ENCODE peak calls at places on chromosomes 11 and 22, in five cellular contexts. One of them, this sample, is unnamed.

GRCh38 chr22:27260087-27260730 is 541.3 kb downstream of the MN1 start:
- DNase-seq in tibial nerve: no peak
- DNase-seq in prostate gland: no peak
- DNase-seq in esophagus squamous epithelium: no peak
- DNase-seq in heart right ventricle: no peak
- DNase-seq in this sample: no peak

GRCh38 chr11:27216268-27217149 is 146.5 kb downstream of the CCDC34 start:
- DNase-seq in tibial nerve: no peak
- DNase-seq in prostate gland: no peak
- DNase-seq in esophagus squamous epithelium: no peak
- DNase-seq in heart right ventricle: peak
- DNase-seq in this sample: no peak

GRCh38 chr11:19777032-19777341 is 64.3 kb downstream of the NAV2 start:
- DNase-seq in esophagus squamous epithelium: no peak
- DNase-seq in heart right ventricle: no peak
- DNase-seq in prostate gland: peak
- DNase-seq in tibial nerve: no peak
- DNase-seq in this sample: peak

GRCh38 chr22:28299760-28300159 is 379.9 kb downstream of the TTC28 start:
- DNase-seq in tibial nerve: no peak
- DNase-seq in prostate gland: no peak
- DNase-seq in heart right ventricle: no peak
- DNase-seq in esophagus squamous epithelium: no peak
- DNase-seq in this sample: no peak

GRCh38 chr22:31952459-31952858 is 8.1 kb downstream of the YWHAH start:
- DNase-seq in heart right ventricle: no peak
- DNase-seq in tibial nerve: no peak
- DNase-seq in prostate gland: no peak
- DNase-seq in esophagus squamous epithelium: no peak
- DNase-seq in this sample: peak

GRCh38 chr11:16987205-16987568 is 27.0 kb downstream of the PLEKHA7 start:
- DNase-seq in heart right ventricle: peak
- DNase-seq in tibial nerve: no peak
- DNase-seq in prostate gland: peak
- DNase-seq in esophagus squamous epithelium: no peak
- DNase-seq in this sample: no peak

GRCh38 chr11:125091247-125091876 is 20.1 kb downstream of the TMEM218 start:
- DNase-seq in tibial nerve: no peak
- DNase-seq in prostate gland: no peak
- DNase-seq in heart right ventricle: no peak
- DNase-seq in esophagus squamous epithelium: no peak
- DNase-seq in this sample: peak

GRCh38 chr22:30906946-30907345 is 61.6 kb downstream of the MORC2 start:
- DNase-seq in esophagus squamous epithelium: no peak
- DNase-seq in heart right ventricle: no peak
- DNase-seq in tibial nerve: no peak
- DNase-seq in prostate gland: no peak
- DNase-seq in this sample: no peak

GRCh38 chr22:37030560-37031281 is 11.2 kb downstream of the MPST start:
- DNase-seq in esophagus squamous epithelium: no peak
- DNase-seq in prostate gland: no peak
- DNase-seq in heart right ventricle: no peak
- DNase-seq in tibial nerve: no peak
- DNase-seq in this sample: no peak

GRCh38 chr22:25212337-25212736 is 7.1 kb upstream of the CRYBB2 start:
- DNase-seq in esophagus squamous epithelium: no peak
- DNase-seq in heart right ventricle: no peak
- DNase-seq in prostate gland: no peak
- DNase-seq in tibial nerve: no peak
- DNase-seq in this sample: no peak

GRCh38 chr11:60657880-60658279 is 41.5 kb upstream of the MS4A8 start:
- DNase-seq in heart right ventricle: no peak
- DNase-seq in esophagus squamous epithelium: no peak
- DNase-seq in prostate gland: no peak
- DNase-seq in tibial nerve: no peak
- DNase-seq in this sample: no peak

GRCh38 chr11:19275496-19275895 is 34.8 kb upstream of the E2F8 start:
- DNase-seq in heart right ventricle: no peak
- DNase-seq in tibial nerve: no peak
- DNase-seq in esophagus squamous epithelium: no peak
- DNase-seq in prostate gland: no peak
- DNase-seq in this sample: peak

GRCh38 chr22:27995801-27996528 is 76.9 kb upstream of the PITPNB start:
- DNase-seq in prostate gland: no peak
- DNase-seq in tibial nerve: no peak
- DNase-seq in esophagus squamous epithelium: no peak
- DNase-seq in heart right ventricle: no peak
- DNase-seq in this sample: no peak

GRCh38 chr11:94814238-94814976 is 46.3 kb downstream of the AMOTL1 start:
- DNase-seq in heart right ventricle: no peak
- DNase-seq in tibial nerve: no peak
- DNase-seq in prostate gland: no peak
- DNase-seq in esophagus squamous epithelium: no peak
- DNase-seq in this sample: no peak

GRCh38 chr11:3156282-3156660 is 8.8 kb downstream of the OSBPL5 start:
- DNase-seq in esophagus squamous epithelium: no peak
- DNase-seq in prostate gland: no peak
- DNase-seq in tibial nerve: no peak
- DNase-seq in heart right ventricle: peak
- DNase-seq in this sample: no peak

GRCh38 chr22:44003776-44004460 is 20.2 kb upstream of the PARVB start:
- DNase-seq in prostate gland: no peak
- DNase-seq in tibial nerve: no peak
- DNase-seq in esophagus squamous epithelium: no peak
- DNase-seq in heart right ventricle: no peak
- DNase-seq in this sample: no peak

GRCh38 chr11:130601141-130601540 is 152.7 kb downstream of the ADAMTS15 start:
- DNase-seq in heart right ventricle: peak
- DNase-seq in esophagus squamous epithelium: no peak
- DNase-seq in tibial nerve: peak
- DNase-seq in prostate gland: no peak
- DNase-seq in this sample: no peak

GRCh38 chr11:75429902-75430691 is 2.9 kb downstream of the KLHL35 start:
- DNase-seq in heart right ventricle: peak
- DNase-seq in tibial nerve: peak
- DNase-seq in esophagus squamous epithelium: no peak
- DNase-seq in prostate gland: peak
- DNase-seq in this sample: peak

GRCh38 chr11:84612645-84613044 is 1014.5 kb downstream of the DLG2 start:
- DNase-seq in tibial nerve: no peak
- DNase-seq in heart right ventricle: no peak
- DNase-seq in esophagus squamous epithelium: no peak
- DNase-seq in prostate gland: no peak
- DNase-seq in this sample: no peak

GRCh38 chr11:107017433-107018227 is 646 bp downstream of the GUCY1A2 start:
- DNase-seq in prostate gland: peak
- DNase-seq in tibial nerve: peak
- DNase-seq in heart right ventricle: peak
- DNase-seq in esophagus squamous epithelium: no peak
- DNase-seq in this sample: peak

GRCh38 chr11:116107229-116107628 is 603.0 kb upstream of the CADM1 start:
- DNase-seq in esophagus squamous epithelium: no peak
- DNase-seq in prostate gland: no peak
- DNase-seq in tibial nerve: no peak
- DNase-seq in heart right ventricle: no peak
- DNase-seq in this sample: no peak

GRCh38 chr22:45677060-45677459 is 5.4 kb downstream of the ATXN10 start:
- DNase-seq in tibial nerve: no peak
- DNase-seq in heart right ventricle: no peak
- DNase-seq in esophagus squamous epithelium: no peak
- DNase-seq in prostate gland: no peak
- DNase-seq in this sample: no peak

GRCh38 chr11:109606256-109606655 is 184.3 kb downstream of the C11orf87 start:
- DNase-seq in heart right ventricle: no peak
- DNase-seq in esophagus squamous epithelium: no peak
- DNase-seq in prostate gland: no peak
- DNase-seq in tibial nerve: no peak
- DNase-seq in this sample: no peak

GRCh38 chr11:115598502-115598901 is 94.3 kb upstream of the CADM1 start:
- DNase-seq in tibial nerve: no peak
- DNase-seq in prostate gland: no peak
- DNase-seq in heart right ventricle: no peak
- DNase-seq in esophagus squamous epithelium: no peak
- DNase-seq in this sample: no peak

GRCh38 chr11:114180301-114181055 is 115.7 kb upstream of the NNMT start:
- DNase-seq in esophagus squamous epithelium: no peak
- DNase-seq in heart right ventricle: peak
- DNase-seq in prostate gland: peak
- DNase-seq in tibial nerve: no peak
- DNase-seq in this sample: no peak

GRCh38 chr22:45639747-45640102 is 31.9 kb upstream of the ATXN10 start:
- DNase-seq in prostate gland: no peak
- DNase-seq in tibial nerve: no peak
- DNase-seq in heart right ventricle: no peak
- DNase-seq in esophagus squamous epithelium: no peak
- DNase-seq in this sample: no peak

GRCh38 chr11:38411149-38411548 is 1813.1 kb upstream of the RAG2 start:
- DNase-seq in esophagus squamous epithelium: no peak
- DNase-seq in tibial nerve: no peak
- DNase-seq in prostate gland: no peak
- DNase-seq in heart right ventricle: no peak
- DNase-seq in this sample: no peak

DNA sequence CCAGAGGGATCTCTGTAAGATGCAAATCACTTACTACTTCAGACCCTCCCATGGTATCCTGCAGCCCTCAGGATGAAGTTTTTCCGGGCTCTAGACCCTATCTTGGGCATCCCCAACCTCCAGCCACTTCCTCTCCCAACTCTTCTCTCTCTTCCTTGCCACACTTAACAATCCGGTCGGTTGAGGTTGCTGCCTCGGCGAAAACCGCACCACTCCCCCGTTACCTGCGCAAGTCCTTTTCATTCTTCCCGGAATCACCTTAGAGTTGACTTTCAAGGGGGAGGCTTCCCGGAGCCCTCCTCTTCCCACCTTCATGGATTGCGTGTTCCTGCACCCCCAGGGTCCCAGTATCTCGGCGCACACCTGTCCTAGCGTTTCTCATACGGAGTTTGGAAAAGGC is 42.5 kb downstream of the NECTIN1 start:
- DNase-seq in esophagus squamous epithelium: no peak
- DNase-seq in prostate gland: peak
- DNase-seq in heart right ventricle: no peak
- DNase-seq in tibial nerve: no peak
- DNase-seq in this sample: no peak
- H3K27ac ChIP-seq in esophagus squamous epithelium: peak
- H3K27ac ChIP-seq in prostate gland: peak
- H3K27ac ChIP-seq in heart right ventricle: no peak
- H3K27ac ChIP-seq in tibial nerve: no peak
- H3K27ac ChIP-seq in this sample: peak

GRCh38 chr22:20430101-20430640 is 7.5 kb downstream of the SCARF2 start:
- DNase-seq in esophagus squamous epithelium: no peak
- DNase-seq in heart right ventricle: no peak
- DNase-seq in prostate gland: no peak
- DNase-seq in tibial nerve: no peak
- DNase-seq in this sample: no peak

GRCh38 chr22:20431520-20432237 is 5.9 kb downstream of the SCARF2 start:
- DNase-seq in heart right ventricle: no peak
- DNase-seq in tibial nerve: no peak
- DNase-seq in prostate gland: no peak
- DNase-seq in esophagus squamous epithelium: no peak
- DNase-seq in this sample: no peak

GRCh38 chr22:20429254-20430100 is 8.1 kb downstream of the SCARF2 start:
- DNase-seq in heart right ventricle: peak
- DNase-seq in tibial nerve: no peak
- DNase-seq in prostate gland: no peak
- DNase-seq in esophagus squamous epithelium: no peak
- DNase-seq in this sample: no peak

GRCh38 chr22:20432244-20432686 is 5.4 kb downstream of the SCARF2 start:
- DNase-seq in tibial nerve: no peak
- DNase-seq in prostate gland: no peak
- DNase-seq in esophagus squamous epithelium: no peak
- DNase-seq in heart right ventricle: no peak
- DNase-seq in this sample: no peak

GRCh38 chr22:20430641-20431519 is 6.7 kb downstream of the SCARF2 start:
- DNase-seq in heart right ventricle: peak
- DNase-seq in prostate gland: peak
- DNase-seq in tibial nerve: no peak
- DNase-seq in esophagus squamous epithelium: no peak
- DNase-seq in this sample: peak
- TF ChIP-seq CTCF in heart right ventricle: peak
- TF ChIP-seq CTCF in prostate gland: peak
- TF ChIP-seq CTCF in tibial nerve: peak
- TF ChIP-seq CTCF in esophagus squamous epithelium: peak
- TF ChIP-seq CTCF in this sample: peak

GRCh38 chr11:43903969-43904368 is 23.3 kb downstream of the ALKBH3 start:
- DNase-seq in tibial nerve: no peak
- DNase-seq in esophagus squamous epithelium: no peak
- DNase-seq in prostate gland: no peak
- DNase-seq in heart right ventricle: no peak
- DNase-seq in this sample: no peak

GRCh38 chr11:43907028-43907966 is 26.7 kb downstream of the ALKBH3 start:
- DNase-seq in prostate gland: no peak
- DNase-seq in heart right ventricle: no peak
- DNase-seq in esophagus squamous epithelium: no peak
- DNase-seq in tibial nerve: no peak
- DNase-seq in this sample: no peak

GRCh38 chr11:43908191-43908590 is 27.6 kb downstream of the ALKBH3 start:
- DNase-seq in esophagus squamous epithelium: no peak
- DNase-seq in heart right ventricle: no peak
- DNase-seq in tibial nerve: no peak
- DNase-seq in prostate gland: no peak
- DNase-seq in this sample: no peak

GRCh38 chr11:43904737-43905515 is 24.3 kb downstream of the ALKBH3 start:
- DNase-seq in tibial nerve: no peak
- DNase-seq in esophagus squamous epithelium: no peak
- DNase-seq in heart right ventricle: no peak
- DNase-seq in prostate gland: no peak
- DNase-seq in this sample: peak

GRCh38 chr11:43905788-43906187 is 25.2 kb downstream of the ALKBH3 start:
- DNase-seq in tibial nerve: no peak
- DNase-seq in esophagus squamous epithelium: no peak
- DNase-seq in heart right ventricle: no peak
- DNase-seq in prostate gland: no peak
- DNase-seq in this sample: no peak
- H3K27ac ChIP-seq in tibial nerve: peak
- H3K27ac ChIP-seq in esophagus squamous epithelium: peak
- H3K27ac ChIP-seq in heart right ventricle: no peak
- H3K27ac ChIP-seq in prostate gland: no peak
- H3K27ac ChIP-seq in this sample: no peak

GRCh38 chr11:66958232-66958955 is at the start of gene PC:
- DNase-seq in tibial nerve: peak
- DNase-seq in esophagus squamous epithelium: peak
- DNase-seq in heart right ventricle: peak
- DNase-seq in prostate gland: peak
- DNase-seq in this sample: peak

GRCh38 chr11:66957971-66958231 is 282 bp downstream of the PC start:
- DNase-seq in heart right ventricle: no peak
- DNase-seq in prostate gland: no peak
- DNase-seq in esophagus squamous epithelium: no peak
- DNase-seq in tibial nerve: no peak
- DNase-seq in this sample: no peak

GRCh38 chr11:66953431-66953833 is 4.8 kb downstream of the PC start:
- DNase-seq in esophagus squamous epithelium: no peak
- DNase-seq in heart right ventricle: no peak
- DNase-seq in prostate gland: peak
- DNase-seq in tibial nerve: no peak
- DNase-seq in this sample: no peak

GRCh38 chr11:66958956-66959274 is 732 bp upstream of the PC start:
- DNase-seq in prostate gland: no peak
- DNase-seq in heart right ventricle: no peak
- DNase-seq in esophagus squamous epithelium: no peak
- DNase-seq in tibial nerve: no peak
- DNase-seq in this sample: no peak

GRCh38 chr11:66956689-66957290 is 1.4 kb downstream of the PC start:
- DNase-seq in esophagus squamous epithelium: no peak
- DNase-seq in tibial nerve: peak
- DNase-seq in prostate gland: no peak
- DNase-seq in heart right ventricle: no peak
- DNase-seq in this sample: peak
- TF ChIP-seq CTCF in esophagus squamous epithelium: no peak
- TF ChIP-seq CTCF in tibial nerve: no peak
- TF ChIP-seq CTCF in prostate gland: peak
- TF ChIP-seq CTCF in heart right ventricle: no peak
- TF ChIP-seq CTCF in this sample: no peak

This sample was measured in RWPE1.